ENCODE peak calls at places on chromosomes 11 and 22, in five cellular contexts. Z is M059J; J is posterior vena cava; X is activated naive CD8-positive, alpha-beta T cell treated with anti-CD3 and anti-CD28 coated beads, Interleukin-2, amount 10 ng/mL, durations not matched to agents 7 days and 5 days; W is GM04504. C is an unnamed sample.
A peak's percentile ranks its signal among the peaks of the same experiment; 100 is the strongest.

GRCh38 chr11:111320728-111321568 is 22.6 kb downstream of the POU2AF3 start:
- DNase-seq in X (no peak), Z (no peak), W (no peak), J (no peak), C (peak; percentile 61)

GRCh38 chr11:18472587-18472986 is 16.9 kb downstream of the LDHAL6A start:
- DNase-seq in Z (no peak), X (no peak), J (no peak), W (no peak), C (no peak)

GRCh38 chr11:2263724-2264360 is 6.5 kb downstream of the ASCL2 start:
- DNase-seq in X (no peak), J (no peak), W (no peak), Z (no peak), C (no peak)

GRCh38 chr11:124538019-124538418 is 5.4 kb downstream of the OR8B12 start:
- DNase-seq in W (no peak), Z (peak; percentile 8), J (no peak), X (no peak), C (no peak)

GRCh38 chr11:65059959-65060824 is 1.8 kb upstream of the NAALADL1 start:
- DNase-seq in Z (no peak), X (no peak), W (no peak), J (no peak), C (peak; percentile 76)

GRCh38 chr22:49621601-49622210 is 206.0 kb downstream of the BRD1 start:
- DNase-seq in W (no peak), X (no peak), J (peak; percentile 57), Z (no peak), C (peak; percentile 40)

GRCh38 chr11:44248109-44248508 is 61.8 kb downstream of the ALX4 start:
- DNase-seq in Z (peak; percentile 6), J (no peak), W (no peak), X (no peak), C (no peak)

GRCh38 chr11:114586797-114587196 is 8.8 kb downstream of the NXPE4 start:
- DNase-seq in J (no peak), X (no peak), W (no peak), Z (no peak), C (no peak)

GRCh38 chr11:34345012-34345804 is 12.6 kb downstream of the ABTB2 start:
- DNase-seq in J (no peak), X (no peak), W (peak; percentile 85), Z (peak; percentile 99), C (no peak)

GRCh38 chr11:111922803-111923202 is 4.1 kb downstream of the C11orf52 start:
- DNase-seq in X (no peak), J (no peak), Z (peak; percentile 69), W (peak; percentile 69), C (no peak)